ENCODE peak calls at places on chromosomes 6 and 20, in seven cellular contexts. A is CD8-positive, alpha-beta memory T cell; U is hepatocyte; P is cardiac muscle cell; G is tibial nerve; H is CD8-positive, alpha-beta T cell; Y is OCI-LY7. R is an unnamed sample. For H3K36me3, the result is how much of the 10 kb centered on the place peaks cover.

GRCh38 chr6:34951741-34952140 is 62.7 kb downstream of the ANKS1A start:
- DNase-seq in A (no peak), U (no peak), Y (no peak), G (no peak), P (no peak), H (no peak), R (no peak)

GRCh38 chr6:37630281-37630799 is 67.3 kb downstream of the MDGA1 start:
- DNase-seq in G (no peak), A (no peak), P (peak), H (no peak), U (peak), Y (no peak), R (peak)

GRCh38 chr20:1465470-1466210 is 1.0 kb downstream of the NSFL1C start:
- DNase-seq in Y (no peak), G (no peak), H (no peak), U (no peak), A (no peak), P (no peak), R (no peak)

GRCh38 chr6:11425431-11425871 is 112.1 kb upstream of the TMEM170B start:
- DNase-seq in U (no peak), P (no peak), H (no peak), G (no peak), A (no peak), Y (no peak), R (no peak)

GRCh38 chr6:154800338-154800737 is 67.1 kb downstream of the SCAF8 start:
- DNase-seq in U (no peak), Y (no peak), P (no peak), A (no peak), G (no peak), H (no peak), R (no peak)

GRCh38 chr6:397604-398003 is 6.1 kb downstream of the IRF4 start:
- DNase-seq in Y (no peak), G (no peak), H (no peak), P (no peak), A (no peak), U (no peak), R (no peak)

GRCh38 chr20:37381621-37382538 is 35.9 kb downstream of the SRC start:
- DNase-seq in P (no peak), H (no peak), U (no peak), G (no peak), Y (peak), A (no peak), R (no peak)

GRCh38 chr20:6061544-6061943 is 7.7 kb upstream of the LRRN4 start:
- DNase-seq in U (no peak), A (no peak), G (no peak), H (no peak), P (no peak), Y (no peak), R (no peak)

GRCh38 chr6:132969188-132969587 is 154.8 kb downstream of the RPS12 start:
- DNase-seq in P (no peak), H (no peak), A (no peak), U (no peak), G (no peak), Y (no peak), R (no peak)

GRCh38 chr6:123393333-123393732 is 243.4 kb downstream of the TRDN start:
- DNase-seq in H (no peak), G (no peak), P (peak), U (peak), Y (peak), A (no peak), R (no peak)

GRCh38 chr6:15595461-15596173 is 67.2 kb downstream of the DTNBP1 start:
- DNase-seq in U (no peak), Y (no peak), H (no peak), G (no peak), P (peak), A (no peak), R (no peak)

DNA sequence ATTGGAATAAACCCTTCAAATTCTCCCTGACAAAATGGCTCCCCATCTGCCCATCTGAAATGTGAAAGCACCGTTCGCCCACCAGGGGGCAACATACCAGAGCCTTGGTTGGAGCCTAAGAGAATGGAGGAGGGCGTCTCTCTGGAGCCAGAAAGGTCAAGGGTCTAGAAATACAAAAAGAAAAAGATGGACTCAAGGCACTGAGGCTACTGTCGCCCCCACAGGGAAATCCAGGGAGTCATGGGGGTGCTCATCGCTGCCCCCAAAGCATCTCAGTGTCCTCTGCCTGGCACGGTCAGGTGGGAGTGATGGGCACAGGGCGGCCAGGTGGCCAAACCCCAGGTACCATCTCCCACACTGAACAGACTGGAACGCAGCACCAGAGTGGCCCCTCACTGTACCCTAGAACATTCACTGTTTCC is 136.3 kb downstream of the ZMYND8 start:
- DNase-seq in H (peak), G (no peak), U (no peak), Y (peak), A (peak), P (peak), R (no peak)
- H3K36me3 ChIP-seq in H (under half), G (under half), U (under half), Y (half or more), A (under half), P (half or more), R (under half)

DNA sequence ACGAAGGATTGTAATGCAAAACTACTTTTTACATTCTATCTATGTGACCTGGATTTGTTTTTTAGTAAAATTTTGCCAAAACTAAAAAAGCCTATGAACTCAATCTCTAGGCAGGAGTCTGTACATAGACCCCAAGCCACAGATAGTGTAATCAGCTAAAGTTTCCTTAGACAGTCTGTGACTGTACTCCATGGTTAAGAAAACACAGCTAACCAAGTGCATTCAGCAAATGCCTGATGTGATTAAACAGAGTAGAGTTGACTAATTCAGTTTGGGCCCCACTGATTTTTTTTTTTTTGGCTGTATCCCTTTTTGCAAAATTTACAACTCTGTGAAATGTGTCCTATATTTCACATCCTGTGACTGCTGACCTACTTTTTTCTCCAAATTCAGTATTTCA is 108.6 kb upstream of the TBX18 start:
- DNase-seq in H (no peak), P (peak), A (no peak), U (no peak), Y (no peak), G (no peak), R (no peak)
- H3K27ac ChIP-seq in H (no peak), P (no peak), A (no peak), U (no peak), Y (no peak), G (no peak), R (no peak)

GRCh38 chr6:52260634-52261033 is 16.3 kb upstream of the IL17F start:
- DNase-seq in U (no peak), P (no peak), H (no peak), Y (no peak), A (no peak), G (no peak), R (no peak)

GRCh38 chr6:52261229-52261628 is 16.9 kb upstream of the IL17F start:
- DNase-seq in G (no peak), Y (no peak), U (peak), H (no peak), A (no peak), P (no peak), R (no peak)

GRCh38 chr6:52263709-52264320 is 19.5 kb upstream of the IL17F start:
- DNase-seq in G (peak), H (peak), Y (peak), U (peak), P (peak), A (peak), R (peak)

GRCh38 chr6:52262620-52263344 is 18.5 kb upstream of the IL17F start:
- DNase-seq in P (no peak), G (no peak), A (no peak), U (no peak), H (no peak), Y (no peak), R (no peak)
- H3K36me3 ChIP-seq in P (under half), G (under half), A (under half), U (under half), H (under half), Y (half or more), R (under half)

GRCh38 chr6:159056003-159056402 is 11.2 kb upstream of the TAGAP start:
- DNase-seq in U (no peak), A (no peak), Y (peak), G (no peak), H (no peak), P (no peak), R (no peak)

GRCh38 chr6:159056432-159056831 is 11.6 kb upstream of the TAGAP start:
- DNase-seq in U (no peak), Y (no peak), P (no peak), H (no peak), G (no peak), A (no peak), R (no peak)

GRCh38 chr6:159052720-159053119 is 7.9 kb upstream of the TAGAP start:
- DNase-seq in Y (peak), U (no peak), P (no peak), A (no peak), H (no peak), G (no peak), R (no peak)

GRCh38 chr6:159056941-159057340 is 12.2 kb upstream of the TAGAP start:
- DNase-seq in G (no peak), H (no peak), P (no peak), U (no peak), Y (no peak), A (no peak), R (no peak)

GRCh38 chr6:159053781-159054398 is 9.1 kb upstream of the TAGAP start:
- DNase-seq in H (no peak), Y (no peak), P (no peak), G (no peak), U (no peak), A (peak), R (no peak)
- H3K27ac ChIP-seq in H (no peak), Y (no peak), P (no peak), G (no peak), U (no peak), A (no peak), R (no peak)

GRCh38 chr6:17768388-17768787 is 61.7 kb upstream of the NUP153 start:
- DNase-seq in H (no peak), Y (no peak), P (peak), A (no peak), U (peak), G (no peak), R (no peak)

GRCh38 chr6:17768881-17769280 is 62.2 kb upstream of the NUP153 start:
- DNase-seq in A (no peak), H (no peak), Y (no peak), U (no peak), G (no peak), P (no peak), R (no peak)
- H3K36me3 ChIP-seq in A (under half), H (under half), Y (under half), U (under half), G (under half), P (half or more), R (under half)

GRCh38 chr20:50788868-50789125 is 6.1 kb upstream of the BCAS4 start:
- DNase-seq in P (peak), Y (no peak), A (no peak), H (no peak), U (no peak), G (no peak), R (no peak)
- H3K27ac ChIP-seq in P (peak), Y (no peak), A (no peak), H (no peak), U (peak), G (no peak), R (no peak)